ENCODE peak calls at places on chromosomes 1 and 21, in four cellular contexts. One of them, this sample, is unnamed.

GRCh38 chr1:65476327-65476726 is 55.9 kb downstream of the LEPR start:
- DNase-seq in K562: no peak
- DNase-seq in H1: no peak
- DNase-seq in GM12878: no peak
- DNase-seq in this sample: no peak

GRCh38 chr1:3821004-3821933 is 25.0 kb upstream of the LRRC47 start:
- DNase-seq in K562: no peak
- DNase-seq in H1: no peak
- DNase-seq in GM12878: no peak
- DNase-seq in this sample: no peak

GRCh38 chr1:11337536-11338350 is 64.7 kb downstream of the UBIAD1 start:
- DNase-seq in K562: peak
- DNase-seq in H1: peak
- DNase-seq in GM12878: no peak
- DNase-seq in this sample: peak

GRCh38 chr1:54409156-54410142 is 3.3 kb upstream of the SSBP3 start:
- DNase-seq in K562: peak
- DNase-seq in H1: no peak
- DNase-seq in GM12878: peak
- DNase-seq in this sample: no peak

GRCh38 chr1:39845569-39846566 is 37.4 kb downstream of the TRIT1 start:
- DNase-seq in K562: peak
- DNase-seq in H1: no peak
- DNase-seq in GM12878: peak
- DNase-seq in this sample: no peak

GRCh38 chr1:187053876-187054275 is 225.1 kb downstream of the PLA2G4A start:
- DNase-seq in K562: no peak
- DNase-seq in H1: no peak
- DNase-seq in GM12878: no peak
- DNase-seq in this sample: no peak

GRCh38 chr1:68197891-68198290 is 34.4 kb downstream of the WLS start:
- DNase-seq in K562: no peak
- DNase-seq in H1: no peak
- DNase-seq in GM12878: no peak
- DNase-seq in this sample: peak

GRCh38 chr1:235867903-235868469 is 1.3 kb upstream of the LYST start:
- DNase-seq in K562: no peak
- DNase-seq in H1: no peak
- DNase-seq in GM12878: no peak
- DNase-seq in this sample: no peak

GRCh38 chr1:151292207-151293030 is 10.3 kb downstream of the ZNF687 start:
- DNase-seq in K562: no peak
- DNase-seq in H1: no peak
- DNase-seq in GM12878: no peak
- DNase-seq in this sample: no peak

GRCh38 chr1:51605961-51606723 is 10.8 kb upstream of the OSBPL9 start:
- DNase-seq in K562: no peak
- DNase-seq in H1: no peak
- DNase-seq in GM12878: no peak
- DNase-seq in this sample: no peak

GRCh38 chr1:89780721-89781120 is 40.1 kb upstream of the LRRC8D start:
- DNase-seq in K562: no peak
- DNase-seq in H1: no peak
- DNase-seq in GM12878: no peak
- DNase-seq in this sample: peak

GRCh38 chr21:34800797-34801518 is 132.2 kb downstream of the CLIC6 start:
- DNase-seq in K562: no peak
- DNase-seq in H1: no peak
- DNase-seq in GM12878: no peak
- DNase-seq in this sample: no peak

GRCh38 chr1:14969006-14969405 is 184.5 kb upstream of the TMEM51 start:
- DNase-seq in K562: no peak
- DNase-seq in H1: no peak
- DNase-seq in GM12878: no peak
- DNase-seq in this sample: no peak

GRCh38 chr1:18556364-18556763 is 74.3 kb upstream of the PAX7 start:
- DNase-seq in K562: no peak
- DNase-seq in H1: no peak
- DNase-seq in GM12878: no peak
- DNase-seq in this sample: peak

GRCh38 chr1:42679364-42679983 is 2.7 kb upstream of the YBX1 start:
- DNase-seq in K562: no peak
- DNase-seq in H1: no peak
- DNase-seq in GM12878: no peak
- DNase-seq in this sample: no peak

GRCh38 chr1:1307261-1307907 is 346 bp downstream of the ACAP3 start:
- DNase-seq in K562: peak
- DNase-seq in H1: no peak
- DNase-seq in GM12878: no peak
- DNase-seq in this sample: no peak

GRCh38 chr1:6180578-6181311 is 624 bp upstream of the CHD5 start:
- DNase-seq in K562: no peak
- DNase-seq in H1: peak
- DNase-seq in GM12878: no peak
- DNase-seq in this sample: no peak

GRCh38 chr1:3319874-3320245 is 134.6 kb upstream of the ARHGEF16 start:
- DNase-seq in K562: peak
- DNase-seq in H1: peak
- DNase-seq in GM12878: no peak
- DNase-seq in this sample: peak

GRCh38 chr1:170250531-170251276 is 104.9 kb downstream of the NTMT2 start:
- DNase-seq in K562: no peak
- DNase-seq in H1: no peak
- DNase-seq in GM12878: no peak
- DNase-seq in this sample: no peak

GRCh38 chr1:20265243-20265642 is 25.4 kb upstream of the VWA5B1 start:
- DNase-seq in K562: no peak
- DNase-seq in H1: no peak
- DNase-seq in GM12878: no peak
- DNase-seq in this sample: no peak

GRCh38 chr1:45356186-45356585 is 15.9 kb upstream of the MUTYH start:
- DNase-seq in K562: no peak
- DNase-seq in H1: no peak
- DNase-seq in GM12878: no peak
- DNase-seq in this sample: no peak

GRCh38 chr1:55073187-55073916 is 34.0 kb downstream of the PCSK9 start:
- DNase-seq in K562: no peak
- DNase-seq in H1: no peak
- DNase-seq in GM12878: no peak
- DNase-seq in this sample: no peak

GRCh38 chr1:57146100-57146499 is 180.3 kb upstream of the C8B start:
- DNase-seq in K562: no peak
- DNase-seq in H1: no peak
- DNase-seq in GM12878: no peak
- DNase-seq in this sample: no peak

GRCh38 chr1:243580072-243580471 is 270.0 kb downstream of the AKT3 start:
- DNase-seq in K562: no peak
- DNase-seq in H1: no peak
- DNase-seq in GM12878: no peak
- DNase-seq in this sample: no peak

GRCh38 chr1:5448486-5448885 is 543.7 kb downstream of the NPHP4 start:
- DNase-seq in K562: no peak
- DNase-seq in H1: peak
- DNase-seq in GM12878: no peak
- DNase-seq in this sample: peak

GRCh38 chr1:43980255-43981134 is 1.5 kb downstream of the B4GALT2 start:
- DNase-seq in K562: no peak
- DNase-seq in H1: no peak
- DNase-seq in GM12878: no peak
- DNase-seq in this sample: no peak

GRCh38 chr1:50424940-50425375 is 1.7 kb upstream of the DMRTA2 start:
- DNase-seq in K562: no peak
- DNase-seq in H1: peak
- DNase-seq in GM12878: no peak
- DNase-seq in this sample: no peak

GRCh38 chr1:165481820-165482532 is 37.0 kb upstream of the RXRG start:
- DNase-seq in K562: no peak
- DNase-seq in H1: no peak
- DNase-seq in GM12878: no peak
- DNase-seq in this sample: peak

GRCh38 chr1:67390041-67390887 is 39.9 kb downstream of the SERBP1 start:
- DNase-seq in K562: no peak
- DNase-seq in H1: no peak
- DNase-seq in GM12878: no peak
- DNase-seq in this sample: no peak

DNA sequence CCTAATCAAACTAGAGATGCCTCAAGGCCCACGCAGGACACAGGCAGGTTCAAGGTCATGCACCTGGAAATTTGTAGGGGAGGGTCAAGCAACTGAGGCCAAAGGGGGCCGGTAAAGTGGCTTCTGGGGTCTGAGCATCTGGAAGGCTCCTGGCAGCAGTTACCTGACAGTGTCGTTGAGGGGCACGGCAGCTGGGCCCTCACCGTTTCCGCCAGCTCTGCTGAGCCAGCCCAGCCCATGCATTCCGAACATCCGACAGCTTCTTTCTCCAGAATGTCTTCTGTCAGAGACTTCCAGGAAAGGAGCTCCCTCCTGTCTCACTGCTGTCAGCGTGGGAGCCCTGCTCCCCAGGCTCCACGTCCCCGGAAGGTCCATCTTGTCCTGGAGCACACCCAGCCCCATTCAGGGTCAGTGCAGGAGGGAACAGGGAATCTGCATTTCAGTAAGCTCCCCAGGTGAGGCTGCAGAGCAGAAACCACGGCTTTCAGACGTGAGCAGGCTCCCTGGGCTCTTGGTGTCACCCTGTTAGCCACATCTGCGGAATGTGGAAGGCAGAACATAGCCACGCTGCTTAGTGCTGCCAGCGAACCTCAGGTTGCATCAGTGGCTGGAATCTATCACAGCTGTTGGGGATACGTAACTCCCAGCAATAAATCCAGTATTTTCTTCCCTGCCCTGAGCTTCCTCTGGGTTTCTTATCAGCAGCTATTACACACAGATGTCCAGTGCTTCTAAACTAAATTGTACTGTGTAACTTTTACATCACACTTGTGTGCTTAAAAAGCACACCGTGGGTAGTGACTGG is 36.3 kb upstream of the FAM3B start:
- DNase-seq in K562: no peak
- DNase-seq in H1: no peak
- DNase-seq in GM12878: no peak
- DNase-seq in this sample: no peak
- TF ChIP-seq SP1 in K562: no peak
- TF ChIP-seq SP1 in H1: no peak
- TF ChIP-seq SP1 in GM12878: no peak
- TF ChIP-seq SP1 in this sample: no peak

GRCh38 chr1:35511305-35511704 is 45.9 kb downstream of the KIAA0319L start:
- DNase-seq in K562: no peak
- DNase-seq in H1: no peak
- DNase-seq in GM12878: no peak
- DNase-seq in this sample: no peak

GRCh38 chr1:35505911-35506798 is 51.0 kb downstream of the KIAA0319L start:
- DNase-seq in K562: peak
- DNase-seq in H1: no peak
- DNase-seq in GM12878: peak
- DNase-seq in this sample: peak

GRCh38 chr1:35507947-35508346 is 49.3 kb downstream of the KIAA0319L start:
- DNase-seq in K562: no peak
- DNase-seq in H1: no peak
- DNase-seq in GM12878: no peak
- DNase-seq in this sample: no peak

GRCh38 chr1:35506960-35507901 is 50.0 kb downstream of the KIAA0319L start:
- DNase-seq in K562: no peak
- DNase-seq in H1: no peak
- DNase-seq in GM12878: peak
- DNase-seq in this sample: no peak

DNA sequence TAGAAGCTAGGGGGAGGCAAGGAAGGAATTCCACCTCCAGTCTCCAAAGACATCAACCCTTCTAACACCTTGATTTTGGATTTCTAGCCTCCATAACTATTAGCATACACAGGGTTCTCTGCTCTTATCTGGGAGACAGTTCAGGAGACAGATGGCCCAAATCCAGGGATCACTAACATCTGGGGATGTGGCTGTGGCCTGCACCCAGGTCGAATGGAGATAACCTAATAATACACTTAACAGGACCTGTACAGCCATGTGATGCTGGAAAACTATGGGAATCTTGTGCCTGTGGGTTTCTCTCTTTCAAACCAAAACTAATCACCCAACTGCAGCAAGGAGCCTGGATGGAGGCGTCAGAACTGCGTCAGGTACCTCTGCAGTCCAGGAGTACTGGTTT is 47.6 kb downstream of the KIAA0319L start:
- DNase-seq in K562: no peak
- DNase-seq in H1: no peak
- DNase-seq in GM12878: no peak
- DNase-seq in this sample: no peak
- TF ChIP-seq EGR1 in K562: no peak
- TF ChIP-seq EGR1 in H1: no peak
- TF ChIP-seq EGR1 in GM12878: no peak
- TF ChIP-seq EGR1 in this sample: no peak

GRCh38 chr1:230614121-230614520 is 28.2 kb upstream of the COG2 start:
- DNase-seq in K562: no peak
- DNase-seq in H1: no peak
- DNase-seq in GM12878: no peak
- DNase-seq in this sample: no peak
- TF ChIP-seq SP1 in K562: no peak
- TF ChIP-seq SP1 in H1: no peak
- TF ChIP-seq SP1 in GM12878: no peak
- TF ChIP-seq SP1 in this sample: no peak

GRCh38 chr1:111690306-111690617 is 48.9 kb downstream of the INKA2 start:
- DNase-seq in K562: no peak
- DNase-seq in H1: no peak
- DNase-seq in GM12878: no peak
- DNase-seq in this sample: no peak

GRCh38 chr1:111696330-111696729 is 42.9 kb downstream of the INKA2 start:
- DNase-seq in K562: no peak
- DNase-seq in H1: no peak
- DNase-seq in GM12878: peak
- DNase-seq in this sample: no peak

GRCh38 chr1:111699268-111699667 is 39.9 kb downstream of the INKA2 start:
- DNase-seq in K562: no peak
- DNase-seq in H1: no peak
- DNase-seq in GM12878: no peak
- DNase-seq in this sample: no peak

GRCh38 chr1:111695801-111696200 is 43.4 kb downstream of the INKA2 start:
- DNase-seq in K562: no peak
- DNase-seq in H1: no peak
- DNase-seq in GM12878: no peak
- DNase-seq in this sample: no peak
- TF ChIP-seq EGR1 in K562: no peak
- TF ChIP-seq EGR1 in H1: no peak
- TF ChIP-seq EGR1 in GM12878: no peak
- TF ChIP-seq EGR1 in this sample: no peak

This sample was measured in HCT116.